ENCODE peak calls at places on chromosomes 6 and 20, in six cellular contexts. E is right lobe of liver, V is thyroid gland, H is heart left ventricle, X is testis, B is esophagus squamous epithelium. N is an unnamed sample.

GRCh38 chr20:25284131-25284601 is 36.3 kb downstream of the PYGB start:
- DNase-seq in E (peak; percentile 39), V (peak; percentile 2), H (peak; percentile 18), X (no peak), B (no peak), N (no peak)

GRCh38 chr6:29743568-29743967 is 20.3 kb downstream of the HLA-F start:
- DNase-seq in E (no peak), V (no peak), H (no peak), X (no peak), B (no peak), N (no peak)

GRCh38 chr6:23243858-23244257 is 674.5 kb downstream of the HDGFL1 start:
- DNase-seq in E (no peak), V (no peak), H (no peak), X (no peak), B (no peak), N (no peak)

GRCh38 chr20:44304383-44304782 is 6.6 kb downstream of the FITM2 start:
- DNase-seq in E (no peak), V (no peak), H (no peak), X (no peak), B (no peak), N (no peak)

GRCh38 chr6:29596381-29596900 is 11.5 kb downstream of the OR2H2 start:
- DNase-seq in E (no peak), V (no peak), H (no peak), X (no peak), B (no peak), N (no peak)

GRCh38 chr6:53593001-53593488 is 48.1 kb upstream of the GCLC start:
- DNase-seq in E (no peak), V (no peak), H (no peak), X (no peak), B (no peak), N (no peak)

GRCh38 chr6:31169123-31169857 is 1.2 kb downstream of the POU5F1 start:
- DNase-seq in E (no peak), V (no peak), H (no peak), X (no peak), B (no peak), N (no peak)

GRCh38 chr6:139364302-139364981 is 10.0 kb downstream of the CITED2 start:
- DNase-seq in E (no peak), V (no peak), H (no peak), X (no peak), B (no peak), N (peak; percentile 66)

GRCh38 chr6:148617522-148617921 is 129.3 kb upstream of the UST start:
- DNase-seq in E (no peak), V (no peak), H (no peak), X (no peak), B (no peak), N (no peak)

GRCh38 chr6:14200047-14200446 is 82.5 kb downstream of the CD83 start:
- DNase-seq in E (no peak), V (no peak), H (no peak), X (no peak), B (no peak), N (no peak)

DNA sequence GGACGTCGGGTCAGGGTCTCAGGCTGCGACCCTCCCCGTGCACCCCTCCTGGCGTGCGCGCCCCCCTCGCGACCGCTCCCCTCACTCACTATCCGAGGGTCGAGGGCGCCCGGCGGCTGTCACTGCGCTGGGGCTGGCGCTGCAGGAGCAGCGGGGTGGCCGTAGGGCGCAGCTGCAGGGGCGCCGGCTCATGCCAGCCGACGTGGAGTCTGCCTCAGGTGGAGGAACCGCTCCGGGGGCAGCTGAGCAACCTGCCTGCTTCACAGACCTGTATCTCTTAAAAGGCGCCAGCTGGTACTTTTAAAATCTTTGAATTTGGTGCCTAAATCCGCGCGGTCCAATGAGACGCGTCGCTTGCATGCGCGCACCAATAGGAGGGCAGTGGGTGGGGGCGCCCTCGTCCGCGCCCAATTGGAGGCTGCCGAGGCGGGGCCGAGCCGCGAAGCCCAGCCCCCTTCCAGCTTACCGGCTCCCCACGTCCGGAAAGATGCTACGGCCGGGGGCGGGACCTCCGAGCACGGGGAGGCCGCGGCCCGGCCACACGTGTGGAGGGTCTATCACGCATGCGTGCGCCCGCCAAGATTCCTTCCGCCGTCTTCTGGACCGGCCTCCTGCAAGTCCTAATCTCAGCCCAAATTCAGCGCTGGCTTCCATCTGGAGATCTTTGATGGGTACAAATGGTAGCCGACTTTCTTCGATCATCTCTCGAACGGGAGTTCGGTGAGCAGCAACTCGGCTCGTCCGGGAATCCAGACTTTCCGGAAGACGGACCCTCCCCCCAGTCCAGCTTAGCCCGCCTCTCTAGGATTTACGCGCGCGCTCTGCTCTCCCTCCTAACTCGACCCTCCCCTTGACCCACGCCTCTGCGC is at the start of gene FBXO5:
- DNase-seq in E (peak; percentile 99), V (peak; percentile 99), H (peak; percentile 99), X (peak; percentile 98), B (peak; percentile 83), N (peak; percentile 97)
- TF ChIP-seq POLR2A in E (peak; percentile 82), V (no peak), H (no peak), X (no peak), B (no peak), N (peak; percentile 81)

DNA sequence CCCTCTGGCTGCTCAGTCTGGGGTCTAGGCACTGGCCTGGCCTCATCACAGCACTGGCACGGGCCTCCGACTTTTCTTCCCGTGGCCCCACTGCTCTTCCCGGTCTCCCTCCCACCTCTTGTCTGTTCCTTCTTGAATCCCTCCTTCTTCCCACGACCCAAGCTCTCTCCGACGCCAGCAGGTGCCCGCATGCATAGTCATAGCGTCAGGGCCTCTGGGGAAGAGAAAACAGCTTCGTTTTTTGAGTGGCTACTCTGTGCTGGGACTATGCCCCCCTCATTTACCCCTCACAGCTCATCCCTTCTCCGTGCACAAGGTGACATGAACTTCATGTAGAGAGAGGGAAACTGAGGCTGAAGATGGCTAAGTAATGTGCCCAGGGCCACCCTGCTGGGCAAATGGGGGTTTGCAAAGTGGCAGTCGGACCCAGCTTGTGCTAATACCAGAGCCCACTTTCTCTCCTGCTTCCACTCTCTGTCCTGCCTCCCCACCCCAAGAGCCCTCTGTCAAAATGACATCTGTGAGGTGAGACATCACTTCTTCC is 59.2 kb downstream of the SYNJ2 start:
- DNase-seq in E (peak; percentile 35), V (no peak), H (no peak), X (no peak), B (no peak), N (no peak)
- TF ChIP-seq POLR2A in E (no peak), V (no peak), H (no peak), X (no peak), B (no peak), N (peak; percentile 19)

GRCh38 chr20:45894797-45895196 is 3.7 kb downstream of the CTSA start:
- DNase-seq in E (no peak), V (no peak), H (no peak), X (no peak), B (no peak), N (no peak)
- TF ChIP-seq POLR2A in E (no peak), V (no peak), H (no peak), X (no peak), B (no peak), N (no peak)

GRCh38 chr6:131309437-131309836 is 174.2 kb downstream of the AKAP7 start:
- DNase-seq in E (no peak), V (no peak), H (no peak), X (no peak), B (no peak), N (no peak)
- TF ChIP-seq POLR2A in E (no peak), V (no peak), H (no peak), X (no peak), B (no peak), N (no peak)

N was measured in endothelial cell of umbilical vein.